ENCODE peak calls at places on chromosomes 4 and X, in seven cellular contexts. A, N, E, X, Y, Q and T are unnamed samples.

GRCh38 chr4:147755567-147756295 is 23.8 kb downstream of the ARHGAP10 start:
- DNase-seq in A (no peak), N (no peak), E (no peak), X (peak), Y (no peak), Q (no peak), T (no peak)

GRCh38 chr4:109864134-109864533 is 16.2 kb downstream of the LRIT3 start:
- DNase-seq in A (no peak), N (no peak), E (no peak), X (no peak), Y (no peak), Q (no peak), T (no peak)

GRCh38 chr4:5165419-5166369 is 114.4 kb downstream of the STK32B start:
- DNase-seq in A (no peak), N (no peak), E (peak), X (peak), Y (peak), Q (no peak), T (no peak)

GRCh38 chr4:52098618-52099017 is 47.5 kb downstream of the SPATA18 start:
- DNase-seq in A (no peak), N (no peak), E (no peak), X (no peak), Y (no peak), Q (no peak), T (no peak)

GRCh38 chr4:25865586-25865985 is 2.8 kb upstream of the SEL1L3 start:
- DNase-seq in A (no peak), N (no peak), E (no peak), X (no peak), Y (peak), Q (peak), T (peak)

GRCh38 chrX:152810403-152810802 is 20.2 kb downstream of the CETN2 start:
- DNase-seq in A (no peak), N (no peak), E (no peak), X (no peak), Y (no peak), Q (no peak), T (no peak)

GRCh38 chr4:159298502-159298901 is 195.6 kb downstream of the RAPGEF2 start:
- DNase-seq in A (no peak), N (no peak), E (no peak), X (peak), Y (no peak), Q (no peak), T (no peak)

GRCh38 chr4:1723131-1723801 is 1.9 kb downstream of the TACC3 start:
- DNase-seq in A (peak), N (no peak), E (no peak), X (no peak), Y (no peak), Q (peak), T (no peak)

GRCh38 chrX:152428596-152428995 is 22.5 kb downstream of the GABRA3 start:
- DNase-seq in A (no peak), N (no peak), E (no peak), X (no peak), Y (no peak), Q (no peak), T (no peak)